ENCODE peak calls at places on chromosomes 3 and 15, in five cellular contexts. B is ovary; K is WERI-Rb-1; N is naive thymus-derived CD4-positive, alpha-beta T cell; T is nephron progenitor cell. J is an unnamed sample.

GRCh38 chr15:58539548-58539947 is 107.8 kb downstream of the LIPC start:
- DNase-seq in B (no peak), K (no peak), N (no peak), T (no peak), J (no peak)

GRCh38 chr3:44058022-44058867 is 183.4 kb upstream of the TOPAZ1 start:
- DNase-seq in B (no peak), K (no peak), N (peak; percentile 32), T (no peak), J (no peak)

GRCh38 chr3:8405144-8405543 is 96.5 kb upstream of the LMCD1 start:
- DNase-seq in B (no peak), K (no peak), N (no peak), T (no peak), J (no peak)

GRCh38 chr3:101151286-101151901 is 158.2 kb upstream of the ABI3BP start:
- DNase-seq in B (no peak), K (no peak), N (no peak), T (no peak), J (no peak)

GRCh38 chr15:51189579-51190397 is 95.1 kb upstream of the TNFAIP8L3 start:
- DNase-seq in B (no peak), K (no peak), N (no peak), T (no peak), J (no peak)

GRCh38 chr3:149277338-149277813 is 55.7 kb upstream of the CP start:
- DNase-seq in B (no peak), K (no peak), N (peak; percentile 41), T (no peak), J (peak; percentile 44)

GRCh38 chr15:82942691-82943090 is 9.8 kb downstream of the HOMER2 start:
- DNase-seq in B (no peak), K (no peak), N (no peak), T (no peak), J (no peak)

GRCh38 chr3:16338124-16338523 is 73.1 kb downstream of the OXNAD1 start:
- DNase-seq in B (no peak), K (no peak), N (peak; percentile 58), T (no peak), J (no peak)

GRCh38 chr3:64290864-64291263 is 65.6 kb upstream of the PRICKLE2 start:
- DNase-seq in B (no peak), K (no peak), N (no peak), T (no peak), J (no peak)

GRCh38 chr15:90513448-90513847 is 16.3 kb upstream of the CRTC3 start:
- DNase-seq in B (no peak), K (no peak), N (no peak), T (no peak), J (no peak)

GRCh38 chr3:186320862-186321568 is 41.0 kb downstream of the DGKG start:
- DNase-seq in B (no peak), K (no peak), N (no peak), T (no peak), J (no peak)

GRCh38 chr3:149589332-149589731 is 68.5 kb downstream of the WWTR1 start:
- DNase-seq in B (no peak), K (no peak), N (no peak), T (no peak), J (no peak)

GRCh38 chr15:78749831-78750230 is 61.4 kb downstream of the ADAMTS7 start:
- DNase-seq in B (peak; percentile 36), K (no peak), N (no peak), T (no peak), J (no peak)

GRCh38 chr3:180707921-180708320 is 28.6 kb upstream of the CCDC39 start:
- DNase-seq in B (no peak), K (no peak), N (no peak), T (no peak), J (no peak)

GRCh38 chr15:45183001-45183400 is 4.8 kb downstream of the SHF start:
- DNase-seq in B (no peak), K (no peak), N (no peak), T (no peak), J (no peak)

GRCh38 chr3:196792771-196793170 is 53.1 kb downstream of the PAK2 start:
- DNase-seq in B (no peak), K (no peak), N (no peak), T (no peak), J (no peak)

GRCh38 chr3:143848707-143849106 is 439 bp upstream of the SLC9A9 start:
- DNase-seq in B (no peak), K (no peak), N (no peak), T (no peak), J (no peak)

GRCh38 chr3:151639096-151639740 is 94.5 kb upstream of the AADACL2 start:
- DNase-seq in B (no peak), K (no peak), N (no peak), T (no peak), J (no peak)

GRCh38 chr3:58723197-58723596 is 56.6 kb upstream of the FAM3D start:
- DNase-seq in B (no peak), K (no peak), N (no peak), T (no peak), J (no peak)

GRCh38 chr3:142019794-142020320 is 129.5 kb downstream of the TFDP2 start:
- DNase-seq in B (no peak), K (no peak), N (no peak), T (no peak), J (no peak)

GRCh38 chr3:74027121-74027520 is 402.4 kb upstream of the PDZRN3 start:
- DNase-seq in B (no peak), K (no peak), N (no peak), T (no peak), J (no peak)

GRCh38 chr3:61961882-61962281 is 400.5 kb downstream of the PTPRG start:
- DNase-seq in B (no peak), K (peak; percentile 38), N (no peak), T (no peak), J (no peak)

GRCh38 chr15:67882487-67883227 is 42.8 kb upstream of the RNU6-1 start:
- DNase-seq in B (no peak), K (no peak), N (peak; percentile 37), T (no peak), J (no peak)

GRCh38 chr3:69197922-69198540 is 75.6 kb upstream of the LMOD3 start:
- DNase-seq in B (no peak), K (no peak), N (peak; percentile 38), T (no peak), J (no peak)

GRCh38 chr3:42024578-42025387 is 62.9 kb upstream of the ULK4 start:
- DNase-seq in B (no peak), K (no peak), N (no peak), T (peak; percentile 34), J (no peak)

GRCh38 chr15:35722506-35722905 is 176.5 kb upstream of the DPH6 start:
- DNase-seq in B (no peak), K (no peak), N (no peak), T (no peak), J (no peak)

GRCh38 chr15:77042955-77043920 is 27.7 kb downstream of the TSPAN3 start:
- DNase-seq in B (no peak), K (no peak), N (no peak), T (no peak), J (no peak)

GRCh38 chr3:182327196-182327681 is 466.1 kb upstream of the ATP11B start:
- DNase-seq in B (no peak), K (no peak), N (no peak), T (no peak), J (no peak)

GRCh38 chr15:89647191-89647851 is 7.9 kb downstream of the KIF7 start:
- DNase-seq in B (peak; percentile 86), K (peak; percentile 84), N (peak; percentile 20), T (peak; percentile 95), J (no peak)

GRCh38 chr15:57686657-57687056 is 19.9 kb upstream of the POLR2M start:
- DNase-seq in B (no peak), K (no peak), N (no peak), T (no peak), J (no peak)

GRCh38 chr3:196192036-196193001 is 18.9 kb downstream of the ZDHHC19 start:
- DNase-seq in B (no peak), K (no peak), N (no peak), T (no peak), J (no peak)

GRCh38 chr15:96366526-96366877 is 36.0 kb downstream of the NR2F2 start:
- DNase-seq in B (no peak), K (no peak), N (no peak), T (no peak), J (no peak)

GRCh38 chr3:72891053-72891855 is 3.4 kb downstream of the GXYLT2 start:
- DNase-seq in B (peak; percentile 81), K (peak; percentile 43), N (no peak), T (peak; percentile 15), J (peak; percentile 97)

GRCh38 chr3:193779933-193780332 is 186.9 kb downstream of the OPA1 start:
- DNase-seq in B (no peak), K (no peak), N (no peak), T (no peak), J (no peak)

GRCh38 chr3:142896201-142896755 is 7.4 kb upstream of the PCOLCE2 start:
- DNase-seq in B (no peak), K (no peak), N (no peak), T (no peak), J (peak; percentile 9)